ENCODE peak calls at places on chromosomes 5 and 9, in six cellular contexts. One of them, this sample, is unnamed.

GRCh38 chr9:129336601-129337286 is 158.7 kb upstream of the IER5L start:
- DNase-seq in GM06990: peak; percentile 63
- DNase-seq in body of pancreas: peak; percentile 56
- DNase-seq in Panc1: no peak
- DNase-seq in sigmoid colon: no peak
- DNase-seq in hepatocyte: peak; percentile 81
- DNase-seq in this sample: no peak

GRCh38 chr5:112886975-112887374 is 25.9 kb downstream of the SRP19 start:
- DNase-seq in GM06990: no peak
- DNase-seq in body of pancreas: no peak
- DNase-seq in Panc1: no peak
- DNase-seq in sigmoid colon: no peak
- DNase-seq in hepatocyte: no peak
- DNase-seq in this sample: no peak

GRCh38 chr5:104421431-104421830 is 858.8 kb upstream of the NUDT12 start:
- DNase-seq in GM06990: no peak
- DNase-seq in body of pancreas: no peak
- DNase-seq in Panc1: no peak
- DNase-seq in sigmoid colon: no peak
- DNase-seq in hepatocyte: no peak
- DNase-seq in this sample: no peak

GRCh38 chr9:92122792-92123191 is 7.6 kb upstream of the SPTLC1 start:
- DNase-seq in GM06990: no peak
- DNase-seq in body of pancreas: no peak
- DNase-seq in Panc1: no peak
- DNase-seq in sigmoid colon: no peak
- DNase-seq in hepatocyte: no peak
- DNase-seq in this sample: no peak

GRCh38 chr5:146947181-146947941 is 68.8 kb upstream of the PPP2R2B start:
- DNase-seq in GM06990: no peak
- DNase-seq in body of pancreas: no peak
- DNase-seq in Panc1: no peak
- DNase-seq in sigmoid colon: no peak
- DNase-seq in hepatocyte: peak; percentile 37
- DNase-seq in this sample: no peak

GRCh38 chr5:142680605-142681259 is 5.2 kb downstream of the FGF1 start:
- DNase-seq in GM06990: no peak
- DNase-seq in body of pancreas: peak; percentile 87
- DNase-seq in Panc1: peak; percentile 67
- DNase-seq in sigmoid colon: no peak
- DNase-seq in hepatocyte: peak; percentile 85
- DNase-seq in this sample: no peak

GRCh38 chr5:167463939-167464338 is 827.5 kb upstream of the WWC1 start:
- DNase-seq in GM06990: no peak
- DNase-seq in body of pancreas: no peak
- DNase-seq in Panc1: no peak
- DNase-seq in sigmoid colon: no peak
- DNase-seq in hepatocyte: no peak
- DNase-seq in this sample: no peak

GRCh38 chr5:916441-917293 is 24.0 kb downstream of the TRIP13 start:
- DNase-seq in GM06990: no peak
- DNase-seq in body of pancreas: peak; percentile 79
- DNase-seq in Panc1: no peak
- DNase-seq in sigmoid colon: no peak
- DNase-seq in hepatocyte: no peak
- DNase-seq in this sample: no peak

GRCh38 chr5:138140268-138140667 is 1.0 kb upstream of the NME5 start:
- DNase-seq in GM06990: no peak
- DNase-seq in body of pancreas: no peak
- DNase-seq in Panc1: no peak
- DNase-seq in sigmoid colon: no peak
- DNase-seq in hepatocyte: no peak
- DNase-seq in this sample: no peak

GRCh38 chr9:12809720-12810119 is 34.9 kb downstream of the LURAP1L start:
- DNase-seq in GM06990: no peak
- DNase-seq in body of pancreas: no peak
- DNase-seq in Panc1: no peak
- DNase-seq in sigmoid colon: no peak
- DNase-seq in hepatocyte: no peak
- DNase-seq in this sample: no peak

GRCh38 chr5:1443145-1443543 is 2.1 kb downstream of the SLC6A3 start:
- DNase-seq in GM06990: no peak
- DNase-seq in body of pancreas: no peak
- DNase-seq in Panc1: no peak
- DNase-seq in sigmoid colon: no peak
- DNase-seq in hepatocyte: no peak
- DNase-seq in this sample: no peak

GRCh38 chr5:112957970-112958773 is 18.4 kb upstream of the DCP2 start:
- DNase-seq in GM06990: no peak
- DNase-seq in body of pancreas: peak; percentile 89
- DNase-seq in Panc1: peak; percentile 87
- DNase-seq in sigmoid colon: peak; percentile 77
- DNase-seq in hepatocyte: peak; percentile 61
- DNase-seq in this sample: peak; percentile 86

GRCh38 chr5:157046041-157046440 is 12.9 kb downstream of the HAVCR1 start:
- DNase-seq in GM06990: no peak
- DNase-seq in body of pancreas: peak; percentile 82
- DNase-seq in Panc1: no peak
- DNase-seq in sigmoid colon: no peak
- DNase-seq in hepatocyte: peak; percentile 65
- DNase-seq in this sample: no peak

GRCh38 chr5:1399737-1400136 is 45.5 kb downstream of the SLC6A3 start:
- DNase-seq in GM06990: no peak
- DNase-seq in body of pancreas: no peak
- DNase-seq in Panc1: no peak
- DNase-seq in sigmoid colon: no peak
- DNase-seq in hepatocyte: no peak
- DNase-seq in this sample: no peak

DNA sequence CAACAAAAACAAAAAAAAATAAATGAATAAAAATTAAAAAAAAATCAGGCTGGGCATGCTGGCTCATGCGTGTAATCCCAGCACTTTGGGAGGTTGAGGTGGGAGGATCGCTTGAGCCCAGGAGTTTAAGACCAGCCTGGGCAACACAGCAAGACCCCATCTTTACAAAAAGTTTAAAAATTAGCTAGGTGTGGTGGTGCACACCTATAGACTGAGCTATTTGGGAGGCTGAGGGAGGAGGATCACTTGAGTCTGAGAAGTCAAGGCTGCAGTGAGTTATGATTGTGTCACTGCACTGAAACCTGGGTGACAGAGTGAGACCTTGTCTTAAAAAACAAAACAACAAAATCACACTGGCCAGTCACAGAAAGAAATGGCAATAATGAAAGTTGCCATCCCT is 3.4 kb upstream of the CNTRL start:
- DNase-seq in GM06990: no peak
- DNase-seq in body of pancreas: no peak
- DNase-seq in Panc1: no peak
- DNase-seq in sigmoid colon: no peak
- DNase-seq in hepatocyte: no peak
- DNase-seq in this sample: no peak
- H3K4me3 ChIP-seq in GM06990: peak overlapping the region; percentile 58
- H3K4me3 ChIP-seq in body of pancreas: no peak overlapping the region
- H3K4me3 ChIP-seq in Panc1: peak overlapping the region; percentile 85
- H3K4me3 ChIP-seq in sigmoid colon: peak overlapping the region; percentile 33
- H3K4me3 ChIP-seq in hepatocyte: no peak overlapping the region
- H3K4me3 ChIP-seq in this sample: peak overlapping the region; percentile 56

GRCh38 chr5:65624570-65625555 is at the start of the genes SHLD3 and TRAPPC13:
- DNase-seq in GM06990: no peak
- DNase-seq in body of pancreas: peak; percentile 84
- DNase-seq in Panc1: peak; percentile 93
- DNase-seq in sigmoid colon: peak; percentile 92
- DNase-seq in hepatocyte: peak; percentile 89
- DNase-seq in this sample: peak; percentile 67
- TF ChIP-seq CTCF in GM06990: no peak
- TF ChIP-seq CTCF in body of pancreas: no peak
- TF ChIP-seq CTCF in Panc1: no peak
- TF ChIP-seq CTCF in sigmoid colon: peak; percentile 40
- TF ChIP-seq CTCF in hepatocyte: no peak
- TF ChIP-seq CTCF in this sample: no peak

GRCh38 chr5:170277953-170278352 is 19.6 kb downstream of the LCP2 start:
- DNase-seq in GM06990: no peak
- DNase-seq in body of pancreas: no peak
- DNase-seq in Panc1: no peak
- DNase-seq in sigmoid colon: no peak
- DNase-seq in hepatocyte: no peak
- DNase-seq in this sample: no peak

GRCh38 chr5:170283296-170283695 is 14.3 kb downstream of the LCP2 start:
- DNase-seq in GM06990: no peak
- DNase-seq in body of pancreas: no peak
- DNase-seq in Panc1: no peak
- DNase-seq in sigmoid colon: peak; percentile 17
- DNase-seq in hepatocyte: no peak
- DNase-seq in this sample: no peak

GRCh38 chr5:170278611-170279500 is 18.7 kb downstream of the LCP2 start:
- DNase-seq in GM06990: peak; percentile 87
- DNase-seq in body of pancreas: no peak
- DNase-seq in Panc1: no peak
- DNase-seq in sigmoid colon: peak; percentile 69
- DNase-seq in hepatocyte: no peak
- DNase-seq in this sample: no peak

GRCh38 chr5:170284231-170284630 is 13.3 kb downstream of the LCP2 start:
- DNase-seq in GM06990: no peak
- DNase-seq in body of pancreas: no peak
- DNase-seq in Panc1: no peak
- DNase-seq in sigmoid colon: no peak
- DNase-seq in hepatocyte: no peak
- DNase-seq in this sample: no peak

GRCh38 chr5:170280090-170280493 is 17.5 kb downstream of the LCP2 start:
- DNase-seq in GM06990: no peak
- DNase-seq in body of pancreas: no peak
- DNase-seq in Panc1: no peak
- DNase-seq in sigmoid colon: peak; percentile 84
- DNase-seq in hepatocyte: no peak
- DNase-seq in this sample: no peak
- H3K27me3 ChIP-seq in GM06990: no peaks in the 10 kb centered on the region
- H3K27me3 ChIP-seq in body of pancreas: no peaks in the 10 kb centered on the region
- H3K27me3 ChIP-seq in Panc1: peaks cover 1% of the 10 kb centered on the region
- H3K27me3 ChIP-seq in sigmoid colon: no peaks in the 10 kb centered on the region
- H3K27me3 ChIP-seq in hepatocyte: no peaks in the 10 kb centered on the region
- H3K27me3 ChIP-seq in this sample: no peaks in the 10 kb centered on the region

DNA sequence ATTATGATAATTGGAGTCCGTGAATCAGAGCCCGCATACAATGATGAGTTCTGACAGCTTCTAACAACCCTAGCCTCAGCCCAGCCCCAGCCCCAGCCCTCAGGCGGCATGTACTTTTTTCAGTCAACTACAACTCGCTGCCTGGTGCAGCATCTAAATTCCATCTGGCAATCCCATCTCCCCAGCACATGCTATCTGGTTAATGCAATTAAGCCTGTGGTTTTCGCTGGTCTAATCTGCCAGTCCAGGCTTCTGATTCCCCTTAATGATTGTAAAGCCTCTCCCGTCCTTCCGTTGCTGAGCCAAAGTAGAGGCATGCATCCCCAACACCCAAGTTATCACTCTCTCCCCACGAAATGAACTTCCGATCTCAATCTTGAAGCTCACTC is 903 bp downstream of the ELAVL2 start:
- DNase-seq in GM06990: no peak
- DNase-seq in body of pancreas: no peak
- DNase-seq in Panc1: no peak
- DNase-seq in sigmoid colon: no peak
- DNase-seq in hepatocyte: no peak
- DNase-seq in this sample: no peak
- H3K4me3 ChIP-seq in GM06990: no peak overlapping the region
- H3K4me3 ChIP-seq in body of pancreas: peak overlapping the region; percentile 15
- H3K4me3 ChIP-seq in Panc1: no peak overlapping the region
- H3K4me3 ChIP-seq in sigmoid colon: peak overlapping the region; percentile 38
- H3K4me3 ChIP-seq in hepatocyte: peak overlapping the region; percentile 53
- H3K4me3 ChIP-seq in this sample: peak overlapping the region; percentile 56